ENCODE peak calls at places on chromosomes 7 and 10, in six cellular contexts. One of them, this sample, is unnamed.

GRCh38 chr7:118948508-118948907 is 724.0 kb downstream of the ANKRD7 start:
- DNase-seq in bronchial epithelial cell: no peak
- DNase-seq in Calu3: no peak
- DNase-seq in NCI-H460: no peak
- DNase-seq in AG08396: no peak
- DNase-seq in T-cell: no peak
- DNase-seq in this sample: no peak

GRCh38 chr10:65571011-65571570 is 1354.7 kb upstream of the LRRTM3 start:
- DNase-seq in Calu3: peak; percentile 11
- DNase-seq in bronchial epithelial cell: peak; percentile 34
- DNase-seq in T-cell: no peak
- DNase-seq in AG08396: no peak
- DNase-seq in NCI-H460: peak; percentile 24
- DNase-seq in this sample: peak; percentile 12

GRCh38 chr10:50333872-50334271 is 82.6 kb upstream of the ASAH2 start:
- DNase-seq in bronchial epithelial cell: no peak
- DNase-seq in Calu3: no peak
- DNase-seq in T-cell: no peak
- DNase-seq in NCI-H460: no peak
- DNase-seq in AG08396: no peak
- DNase-seq in this sample: no peak

GRCh38 chr7:25636168-25636567 is 407.9 kb upstream of the NPVF start:
- DNase-seq in Calu3: no peak
- DNase-seq in bronchial epithelial cell: no peak
- DNase-seq in NCI-H460: no peak
- DNase-seq in AG08396: no peak
- DNase-seq in T-cell: no peak
- DNase-seq in this sample: no peak

GRCh38 chr10:61896854-61897661 is 4.4 kb upstream of the ARID5B start:
- DNase-seq in bronchial epithelial cell: peak; percentile 74
- DNase-seq in AG08396: peak; percentile 56
- DNase-seq in Calu3: peak; percentile 71
- DNase-seq in T-cell: peak; percentile 27
- DNase-seq in NCI-H460: peak; percentile 74
- DNase-seq in this sample: peak; percentile 31

GRCh38 chr7:40658731-40659130 is 523.9 kb downstream of the SUGCT start:
- DNase-seq in NCI-H460: no peak
- DNase-seq in T-cell: no peak
- DNase-seq in bronchial epithelial cell: peak; percentile 31
- DNase-seq in AG08396: peak; percentile 34
- DNase-seq in Calu3: no peak
- DNase-seq in this sample: no peak

GRCh38 chr10:69409968-69410367 is 6.8 kb downstream of the TACR2 start:
- DNase-seq in AG08396: no peak
- DNase-seq in NCI-H460: no peak
- DNase-seq in bronchial epithelial cell: no peak
- DNase-seq in T-cell: no peak
- DNase-seq in Calu3: no peak
- DNase-seq in this sample: no peak

GRCh38 chr10:119135517-119135890 is 30.0 kb downstream of the SFXN4 start:
- DNase-seq in AG08396: no peak
- DNase-seq in T-cell: no peak
- DNase-seq in bronchial epithelial cell: no peak
- DNase-seq in Calu3: no peak
- DNase-seq in NCI-H460: no peak
- DNase-seq in this sample: no peak

GRCh38 chr10:13690281-13690825 is 103.6 kb downstream of the PRPF18 start:
- DNase-seq in T-cell: no peak
- DNase-seq in Calu3: no peak
- DNase-seq in AG08396: no peak
- DNase-seq in bronchial epithelial cell: peak; percentile 93
- DNase-seq in NCI-H460: no peak
- DNase-seq in this sample: no peak

GRCh38 chr10:70418229-70418628 is 14.3 kb downstream of the EIF4EBP2 start:
- DNase-seq in T-cell: no peak
- DNase-seq in bronchial epithelial cell: peak; percentile 61
- DNase-seq in Calu3: no peak
- DNase-seq in NCI-H460: no peak
- DNase-seq in AG08396: peak; percentile 70
- DNase-seq in this sample: no peak

GRCh38 chr10:5540080-5540479 is 15.3 kb downstream of the CALML3 start:
- DNase-seq in T-cell: no peak
- DNase-seq in bronchial epithelial cell: no peak
- DNase-seq in AG08396: no peak
- DNase-seq in NCI-H460: no peak
- DNase-seq in Calu3: no peak
- DNase-seq in this sample: no peak

GRCh38 chr7:28383949-28384348 is 28.4 kb upstream of the CREB5 start:
- DNase-seq in NCI-H460: no peak
- DNase-seq in T-cell: no peak
- DNase-seq in AG08396: no peak
- DNase-seq in bronchial epithelial cell: no peak
- DNase-seq in Calu3: no peak
- DNase-seq in this sample: no peak

GRCh38 chr10:116270691-116271592 is 2.1 kb downstream of the GFRA1 start:
- DNase-seq in AG08396: peak; percentile 22
- DNase-seq in Calu3: no peak
- DNase-seq in T-cell: no peak
- DNase-seq in bronchial epithelial cell: no peak
- DNase-seq in NCI-H460: no peak
- DNase-seq in this sample: no peak

GRCh38 chr10:92691591-92692084 is 1.9 kb downstream of the HHEX start:
- DNase-seq in AG08396: no peak
- DNase-seq in bronchial epithelial cell: no peak
- DNase-seq in Calu3: no peak
- DNase-seq in NCI-H460: no peak
- DNase-seq in T-cell: no peak
- DNase-seq in this sample: no peak

GRCh38 chr10:86067436-86068050 is 299.1 kb downstream of the GRID1 start:
- DNase-seq in NCI-H460: no peak
- DNase-seq in T-cell: no peak
- DNase-seq in AG08396: no peak
- DNase-seq in Calu3: no peak
- DNase-seq in bronchial epithelial cell: no peak
- DNase-seq in this sample: no peak

GRCh38 chr10:86732771-86733170 is 23.6 kb upstream of the BMPR1A start:
- DNase-seq in NCI-H460: no peak
- DNase-seq in bronchial epithelial cell: no peak
- DNase-seq in AG08396: no peak
- DNase-seq in T-cell: no peak
- DNase-seq in Calu3: no peak
- DNase-seq in this sample: no peak

GRCh38 chr7:150904342-150904909 is 52.1 kb downstream of the AOC1 start:
- DNase-seq in bronchial epithelial cell: no peak
- DNase-seq in NCI-H460: no peak
- DNase-seq in T-cell: no peak
- DNase-seq in AG08396: no peak
- DNase-seq in Calu3: no peak
- DNase-seq in this sample: no peak

GRCh38 chr10:45625879-45626278 is 46.7 kb downstream of the ZFAND4 start:
- DNase-seq in bronchial epithelial cell: peak; percentile 2
- DNase-seq in T-cell: no peak
- DNase-seq in NCI-H460: no peak
- DNase-seq in Calu3: no peak
- DNase-seq in AG08396: no peak
- DNase-seq in this sample: no peak

GRCh38 chr10:121418126-121418777 is 180.0 kb downstream of the FGFR2 start:
- DNase-seq in bronchial epithelial cell: peak; percentile 95
- DNase-seq in Calu3: peak; percentile 37
- DNase-seq in T-cell: no peak
- DNase-seq in AG08396: no peak
- DNase-seq in NCI-H460: peak; percentile 19
- DNase-seq in this sample: no peak

GRCh38 chr10:48767752-48768450 is 83.2 kb downstream of the WDFY4 start:
- DNase-seq in bronchial epithelial cell: no peak
- DNase-seq in AG08396: no peak
- DNase-seq in Calu3: no peak
- DNase-seq in NCI-H460: no peak
- DNase-seq in T-cell: no peak
- DNase-seq in this sample: no peak

GRCh38 chr7:41873781-41874180 is 170.9 kb upstream of the INHBA start:
- DNase-seq in Calu3: no peak
- DNase-seq in AG08396: no peak
- DNase-seq in T-cell: no peak
- DNase-seq in NCI-H460: no peak
- DNase-seq in bronchial epithelial cell: no peak
- DNase-seq in this sample: no peak

GRCh38 chr10:110850990-110851389 is 20.7 kb upstream of the PDCD4 start:
- DNase-seq in bronchial epithelial cell: peak; percentile 43
- DNase-seq in T-cell: no peak
- DNase-seq in Calu3: no peak
- DNase-seq in NCI-H460: no peak
- DNase-seq in AG08396: no peak
- DNase-seq in this sample: no peak

GRCh38 chr10:120473593-120473992 is 16.6 kb downstream of the PLPP4 start:
- DNase-seq in bronchial epithelial cell: no peak
- DNase-seq in T-cell: no peak
- DNase-seq in AG08396: no peak
- DNase-seq in Calu3: no peak
- DNase-seq in NCI-H460: no peak
- DNase-seq in this sample: no peak

GRCh38 chr10:129761573-129761972 is 202.5 kb downstream of the EBF3 start:
- DNase-seq in AG08396: no peak
- DNase-seq in bronchial epithelial cell: no peak
- DNase-seq in NCI-H460: no peak
- DNase-seq in Calu3: no peak
- DNase-seq in T-cell: no peak
- DNase-seq in this sample: no peak

GRCh38 chr10:13987472-13987871 is 343.3 kb downstream of the FRMD4A start:
- DNase-seq in Calu3: no peak
- DNase-seq in bronchial epithelial cell: peak; percentile 79
- DNase-seq in NCI-H460: no peak
- DNase-seq in AG08396: no peak
- DNase-seq in T-cell: no peak
- DNase-seq in this sample: no peak

GRCh38 chr10:17510242-17510908 is 56.0 kb upstream of the ST8SIA6 start:
- DNase-seq in Calu3: no peak
- DNase-seq in AG08396: no peak
- DNase-seq in bronchial epithelial cell: no peak
- DNase-seq in T-cell: no peak
- DNase-seq in NCI-H460: no peak
- DNase-seq in this sample: peak; percentile 77

GRCh38 chr7:1028044-1028770 is 16.1 kb upstream of the GPR146 start:
- DNase-seq in AG08396: peak; percentile 100
- DNase-seq in NCI-H460: peak; percentile 82
- DNase-seq in bronchial epithelial cell: peak; percentile 62
- DNase-seq in T-cell: peak; percentile 54
- DNase-seq in Calu3: peak; percentile 98
- DNase-seq in this sample: no peak

GRCh38 chr10:100745882-100746412 is 565 bp downstream of the PAX2 start:
- DNase-seq in bronchial epithelial cell: no peak
- DNase-seq in Calu3: no peak
- DNase-seq in NCI-H460: no peak
- DNase-seq in AG08396: peak; percentile 10
- DNase-seq in T-cell: no peak
- DNase-seq in this sample: no peak

GRCh38 chr10:6204063-6204340 is 1.3 kb downstream of the PFKFB3 start:
- DNase-seq in NCI-H460: no peak
- DNase-seq in bronchial epithelial cell: no peak
- DNase-seq in Calu3: peak; percentile 63
- DNase-seq in T-cell: peak; percentile 40
- DNase-seq in AG08396: peak; percentile 52
- DNase-seq in this sample: no peak

GRCh38 chr10:32357056-32357735 is 10.2 kb upstream of the EPC1 start:
- DNase-seq in Calu3: no peak
- DNase-seq in bronchial epithelial cell: no peak
- DNase-seq in AG08396: no peak
- DNase-seq in NCI-H460: no peak
- DNase-seq in T-cell: peak; percentile 20
- DNase-seq in this sample: no peak

This sample was measured in CMK.